ENCODE peak calls at places on chromosomes 6 and 20, in four cellular contexts. One of them, this sample, is unnamed.

GRCh38 chr20:59016795-59017492 is 2.3 kb upstream of the TUBB1 start:
- DNase-seq in RWPE1: peak; percentile 61
- DNase-seq in CD8-positive, alpha-beta T cell: no peak
- DNase-seq in A549: no peak
- DNase-seq in this sample: no peak

GRCh38 chr20:37333848-37334318 is 12.1 kb upstream of the SRC start:
- DNase-seq in RWPE1: no peak
- DNase-seq in CD8-positive, alpha-beta T cell: no peak
- DNase-seq in A549: no peak
- DNase-seq in this sample: no peak

GRCh38 chr6:55836481-55836880 is 38.9 kb downstream of the BMP5 start:
- DNase-seq in RWPE1: no peak
- DNase-seq in CD8-positive, alpha-beta T cell: no peak
- DNase-seq in A549: peak; percentile 17
- DNase-seq in this sample: peak; percentile 39

GRCh38 chr20:41469868-41470267 is 103.2 kb upstream of the EMILIN3 start:
- DNase-seq in RWPE1: no peak
- DNase-seq in CD8-positive, alpha-beta T cell: no peak
- DNase-seq in A549: no peak
- DNase-seq in this sample: no peak

GRCh38 chr20:8309638-8310037 is 177.6 kb downstream of the PLCB1 start:
- DNase-seq in RWPE1: no peak
- DNase-seq in CD8-positive, alpha-beta T cell: no peak
- DNase-seq in A549: no peak
- DNase-seq in this sample: no peak

GRCh38 chr6:75130784-75131183 is 75.1 kb downstream of the COL12A1 start:
- DNase-seq in RWPE1: no peak
- DNase-seq in CD8-positive, alpha-beta T cell: no peak
- DNase-seq in A549: no peak
- DNase-seq in this sample: no peak

GRCh38 chr6:133340557-133340956 is 99.4 kb downstream of the EYA4 start:
- DNase-seq in RWPE1: no peak
- DNase-seq in CD8-positive, alpha-beta T cell: no peak
- DNase-seq in A549: peak; percentile 71
- DNase-seq in this sample: no peak

GRCh38 chr6:168355716-168356522 is 36.3 kb upstream of the DACT2 start:
- DNase-seq in RWPE1: peak; percentile 62
- DNase-seq in CD8-positive, alpha-beta T cell: no peak
- DNase-seq in A549: peak; percentile 52
- DNase-seq in this sample: peak; percentile 64

GRCh38 chr6:169779896-169780295 is 28.5 kb downstream of the ERMARD start:
- DNase-seq in RWPE1: no peak
- DNase-seq in CD8-positive, alpha-beta T cell: no peak
- DNase-seq in A549: no peak
- DNase-seq in this sample: no peak

GRCh38 chr6:169861431-169862045 is 110.1 kb downstream of the ERMARD start:
- DNase-seq in RWPE1: no peak
- DNase-seq in CD8-positive, alpha-beta T cell: no peak
- DNase-seq in A549: no peak
- DNase-seq in this sample: peak; percentile 22

GRCh38 chr6:34953084-34954025 is 64.3 kb downstream of the ANKS1A start:
- DNase-seq in RWPE1: peak; percentile 55
- DNase-seq in CD8-positive, alpha-beta T cell: no peak
- DNase-seq in A549: peak; percentile 79
- DNase-seq in this sample: no peak

DNA sequence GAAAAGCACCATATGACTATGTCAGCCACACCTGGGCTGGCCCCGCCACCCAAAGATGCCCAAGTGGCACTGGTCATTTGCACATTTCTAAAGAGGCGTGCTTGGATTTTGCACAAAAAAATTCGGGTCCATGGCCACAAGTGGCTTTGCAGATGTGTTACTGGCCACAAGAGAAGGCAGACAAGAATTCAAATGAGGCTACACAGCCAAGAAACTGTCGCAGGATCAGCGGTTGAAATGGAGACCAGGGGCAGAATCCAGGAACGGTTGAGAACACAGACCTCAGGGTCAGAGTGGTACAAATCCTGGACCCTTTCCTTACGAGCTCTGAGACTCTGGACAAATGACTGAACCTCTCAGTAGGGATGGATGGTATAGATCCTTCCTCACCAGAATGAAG is 48.6 kb upstream of the SASH1 start:
- DNase-seq in RWPE1: no peak
- DNase-seq in CD8-positive, alpha-beta T cell: no peak
- DNase-seq in A549: no peak
- DNase-seq in this sample: no peak
- H3K27ac ChIP-seq in RWPE1: no peak overlapping the region
- H3K27ac ChIP-seq in CD8-positive, alpha-beta T cell: no peak overlapping the region
- H3K27ac ChIP-seq in A549: no peak overlapping the region
- H3K27ac ChIP-seq in this sample: no peak overlapping the region

DNA sequence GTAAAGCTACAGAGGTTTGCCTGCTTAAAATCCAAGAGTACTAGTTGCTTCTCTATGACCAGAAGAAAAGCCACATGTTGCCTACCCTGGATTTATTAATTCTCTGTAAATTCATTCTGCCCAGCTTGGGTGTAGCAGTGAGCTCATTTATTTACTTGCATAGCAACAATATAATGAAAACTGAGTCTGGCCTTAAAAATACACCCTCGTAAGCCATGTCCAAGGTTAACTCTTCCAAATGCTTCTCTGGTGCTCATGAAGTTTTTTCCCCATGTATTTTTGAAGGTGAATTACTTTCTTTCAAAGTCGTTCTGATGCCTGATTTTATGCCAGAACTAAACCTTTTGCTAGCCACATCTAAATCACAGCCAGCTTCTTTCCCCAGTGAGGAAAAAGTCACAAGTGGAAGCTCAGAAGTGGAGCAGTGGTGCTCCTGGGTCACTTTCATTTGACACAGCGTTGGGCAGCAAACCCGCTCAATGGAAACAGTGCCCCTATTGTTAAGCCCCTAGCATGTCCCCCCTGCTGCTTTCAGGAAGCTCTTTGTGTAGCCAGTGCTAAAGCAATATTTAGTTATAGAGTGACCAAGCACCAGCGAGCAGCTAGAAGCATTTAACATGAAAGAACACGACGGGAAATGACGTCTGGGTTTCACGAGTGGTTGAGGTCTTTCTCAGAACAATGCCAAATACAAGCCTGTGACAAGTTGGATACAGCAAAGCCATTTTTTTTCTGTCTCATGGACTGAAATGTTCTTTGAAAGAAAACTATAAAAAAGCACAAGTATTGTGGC is 29.8 kb downstream of the NEDD9 start:
- DNase-seq in RWPE1: no peak
- DNase-seq in CD8-positive, alpha-beta T cell: no peak
- DNase-seq in A549: no peak
- DNase-seq in this sample: no peak
- H3K27ac ChIP-seq in RWPE1: no peak overlapping the region
- H3K27ac ChIP-seq in CD8-positive, alpha-beta T cell: no peak overlapping the region
- H3K27ac ChIP-seq in A549: peak overlapping the region; percentile 98
- H3K27ac ChIP-seq in this sample: peak overlapping the region; percentile 22

DNA sequence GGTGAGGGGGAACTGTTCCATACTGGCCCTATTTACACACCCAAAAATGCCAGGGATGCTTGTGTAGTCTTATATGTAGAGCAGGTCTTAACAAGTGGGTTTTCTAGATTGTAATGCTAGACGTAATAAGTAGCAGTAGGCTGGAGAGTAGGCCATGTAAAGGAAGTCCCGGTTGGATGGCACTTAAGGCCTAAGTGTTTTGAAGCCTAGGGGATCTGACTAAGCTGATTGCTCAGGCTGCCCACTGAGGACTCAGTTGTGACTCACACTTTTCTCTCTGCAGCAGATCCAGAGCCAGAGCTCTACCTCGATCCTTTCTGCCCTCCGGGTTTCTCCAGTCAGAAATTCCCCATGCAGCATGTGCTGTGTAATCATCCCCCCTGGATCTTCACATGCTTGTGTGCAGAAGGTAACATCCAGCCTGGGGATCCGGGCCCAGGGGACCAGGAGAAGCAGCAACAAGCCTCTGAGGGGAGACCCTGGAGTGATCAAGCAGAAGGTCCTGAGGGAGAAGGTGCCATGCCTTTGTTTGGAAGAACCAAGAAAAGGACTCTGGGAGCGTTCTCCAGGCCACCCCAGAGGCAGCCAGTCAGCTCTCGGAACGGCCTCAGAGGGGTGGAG is 26.6 kb downstream of the ZNF133 start:
- DNase-seq in RWPE1: peak; percentile 96
- DNase-seq in CD8-positive, alpha-beta T cell: no peak
- DNase-seq in A549: peak; percentile 18
- DNase-seq in this sample: no peak
- H3K27ac ChIP-seq in RWPE1: peak overlapping the region; percentile 63
- H3K27ac ChIP-seq in CD8-positive, alpha-beta T cell: no peak overlapping the region
- H3K27ac ChIP-seq in A549: no peak overlapping the region
- H3K27ac ChIP-seq in this sample: no peak overlapping the region

DNA sequence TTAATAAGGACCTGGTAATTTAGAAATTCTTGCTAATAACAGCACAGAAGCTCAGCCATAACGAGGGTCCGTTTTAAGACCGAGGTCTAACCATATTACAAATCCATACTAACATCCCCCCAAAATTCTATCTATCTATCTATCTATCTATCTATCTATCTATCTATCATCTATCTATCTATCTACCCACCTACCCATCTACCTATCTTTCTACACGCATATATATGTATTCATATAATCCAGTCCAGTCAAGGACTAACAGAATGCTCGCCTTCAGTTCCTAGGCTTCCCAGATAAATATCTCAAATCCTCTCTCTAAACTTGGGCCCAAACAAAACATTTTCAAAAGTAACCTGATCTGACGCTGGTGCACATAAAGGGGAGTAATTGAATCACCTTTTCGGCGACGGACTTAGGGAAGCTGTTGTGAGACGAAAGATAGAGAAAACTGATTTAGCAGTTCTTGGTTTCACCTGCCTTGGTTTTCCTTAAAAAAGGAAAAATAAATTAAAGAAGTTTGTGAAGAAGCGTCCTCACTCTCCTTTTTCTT is 14.5 kb downstream of the HMGN4 start:
- DNase-seq in RWPE1: no peak
- DNase-seq in CD8-positive, alpha-beta T cell: no peak
- DNase-seq in A549: no peak
- DNase-seq in this sample: no peak
- H3K27ac ChIP-seq in RWPE1: no peak overlapping the region
- H3K27ac ChIP-seq in CD8-positive, alpha-beta T cell: no peak overlapping the region
- H3K27ac ChIP-seq in A549: peak overlapping the region; percentile 29
- H3K27ac ChIP-seq in this sample: peak overlapping the region; percentile 87

GRCh38 chr6:142846459-142846831 is 98.5 kb downstream of the HIVEP2 start:
- DNase-seq in RWPE1: no peak
- DNase-seq in CD8-positive, alpha-beta T cell: no peak
- DNase-seq in A549: no peak
- DNase-seq in this sample: no peak
- H3K27ac ChIP-seq in RWPE1: no peak overlapping the region
- H3K27ac ChIP-seq in CD8-positive, alpha-beta T cell: peak overlapping the region; percentile 66
- H3K27ac ChIP-seq in A549: peak overlapping the region; percentile 74
- H3K27ac ChIP-seq in this sample: peak overlapping the region; percentile 68

This sample was measured in stomach.